ENCODE peak calls at places on chromosomes 13 and 19, in eight cellular contexts. One of them, this sample, is unnamed.

GRCh38 chr19:58498316-58499020 is 13.3 kb downstream of the SLC27A5 start:
- DNase-seq in OCI-LY7: no peak
- DNase-seq in mesothelial cell of epicardium: no peak
- DNase-seq in GM20000: no peak
- DNase-seq in fibroblast of villous mesenchyme: no peak
- DNase-seq in GM23338: no peak
- DNase-seq in progenitor cell of endocrine pancreas: no peak
- DNase-seq in endodermal cell: no peak
- DNase-seq in this sample: no peak

GRCh38 chr19:1863308-1863637 is at the start of gene KLF16:
- DNase-seq in GM20000: no peak
- DNase-seq in endodermal cell: no peak
- DNase-seq in OCI-LY7: no peak
- DNase-seq in mesothelial cell of epicardium: no peak
- DNase-seq in fibroblast of villous mesenchyme: no peak
- DNase-seq in progenitor cell of endocrine pancreas: no peak
- DNase-seq in GM23338: no peak
- DNase-seq in this sample: no peak

GRCh38 chr13:42878721-42879120 is 97.3 kb downstream of the FAM216B start:
- DNase-seq in GM23338: no peak
- DNase-seq in fibroblast of villous mesenchyme: no peak
- DNase-seq in OCI-LY7: no peak
- DNase-seq in endodermal cell: no peak
- DNase-seq in progenitor cell of endocrine pancreas: no peak
- DNase-seq in mesothelial cell of epicardium: no peak
- DNase-seq in GM20000: no peak
- DNase-seq in this sample: no peak

GRCh38 chr19:56348289-56348877 is 33.7 kb upstream of the ZSCAN5A start:
- DNase-seq in GM23338: peak
- DNase-seq in OCI-LY7: peak
- DNase-seq in fibroblast of villous mesenchyme: peak
- DNase-seq in mesothelial cell of epicardium: no peak
- DNase-seq in progenitor cell of endocrine pancreas: no peak
- DNase-seq in GM20000: no peak
- DNase-seq in endodermal cell: peak
- DNase-seq in this sample: peak

GRCh38 chr19:10544753-10545251 is 1.1 kb downstream of the ATG4D start:
- DNase-seq in progenitor cell of endocrine pancreas: no peak
- DNase-seq in GM23338: peak
- DNase-seq in mesothelial cell of epicardium: no peak
- DNase-seq in GM20000: no peak
- DNase-seq in endodermal cell: peak
- DNase-seq in OCI-LY7: peak
- DNase-seq in fibroblast of villous mesenchyme: no peak
- DNase-seq in this sample: peak

GRCh38 chr19:5572556-5573286 is 5.0 kb upstream of the TINCR start:
- DNase-seq in mesothelial cell of epicardium: no peak
- DNase-seq in GM20000: no peak
- DNase-seq in OCI-LY7: no peak
- DNase-seq in endodermal cell: no peak
- DNase-seq in fibroblast of villous mesenchyme: no peak
- DNase-seq in GM23338: no peak
- DNase-seq in progenitor cell of endocrine pancreas: no peak
- DNase-seq in this sample: no peak

GRCh38 chr19:38277969-38278680 is 13.8 kb downstream of the SPINT2 start:
- DNase-seq in endodermal cell: no peak
- DNase-seq in GM20000: no peak
- DNase-seq in OCI-LY7: no peak
- DNase-seq in fibroblast of villous mesenchyme: peak
- DNase-seq in mesothelial cell of epicardium: no peak
- DNase-seq in GM23338: no peak
- DNase-seq in progenitor cell of endocrine pancreas: no peak
- DNase-seq in this sample: no peak

GRCh38 chr19:51377422-51377821 is 5.0 kb upstream of the NKG7 start:
- DNase-seq in mesothelial cell of epicardium: no peak
- DNase-seq in endodermal cell: no peak
- DNase-seq in fibroblast of villous mesenchyme: no peak
- DNase-seq in GM20000: no peak
- DNase-seq in progenitor cell of endocrine pancreas: no peak
- DNase-seq in GM23338: no peak
- DNase-seq in OCI-LY7: no peak
- DNase-seq in this sample: no peak

GRCh38 chr13:91247768-91248167 is 99.7 kb upstream of the MIR17HG start:
- DNase-seq in fibroblast of villous mesenchyme: no peak
- DNase-seq in mesothelial cell of epicardium: no peak
- DNase-seq in OCI-LY7: peak
- DNase-seq in GM20000: peak
- DNase-seq in GM23338: peak
- DNase-seq in endodermal cell: no peak
- DNase-seq in progenitor cell of endocrine pancreas: no peak
- DNase-seq in this sample: no peak

GRCh38 chr13:99150575-99151370 is 49.9 kb upstream of the UBAC2 start:
- DNase-seq in endodermal cell: no peak
- DNase-seq in progenitor cell of endocrine pancreas: no peak
- DNase-seq in GM23338: no peak
- DNase-seq in fibroblast of villous mesenchyme: peak
- DNase-seq in mesothelial cell of epicardium: peak
- DNase-seq in GM20000: no peak
- DNase-seq in OCI-LY7: no peak
- DNase-seq in this sample: no peak

GRCh38 chr19:56477429-56478338 is 539 bp upstream of the ZNF667 start:
- DNase-seq in mesothelial cell of epicardium: no peak
- DNase-seq in OCI-LY7: no peak
- DNase-seq in fibroblast of villous mesenchyme: peak
- DNase-seq in GM20000: no peak
- DNase-seq in endodermal cell: peak
- DNase-seq in progenitor cell of endocrine pancreas: no peak
- DNase-seq in GM23338: peak
- DNase-seq in this sample: peak

GRCh38 chr19:1027953-1028902 is 1.8 kb downstream of the CNN2 start:
- DNase-seq in progenitor cell of endocrine pancreas: peak
- DNase-seq in GM23338: peak
- DNase-seq in endodermal cell: peak
- DNase-seq in OCI-LY7: peak
- DNase-seq in mesothelial cell of epicardium: peak
- DNase-seq in fibroblast of villous mesenchyme: peak
- DNase-seq in GM20000: peak
- DNase-seq in this sample: peak

GRCh38 chr19:47529018-47529742 is 14.3 kb upstream of the NAPA start:
- DNase-seq in fibroblast of villous mesenchyme: no peak
- DNase-seq in OCI-LY7: no peak
- DNase-seq in GM23338: no peak
- DNase-seq in endodermal cell: no peak
- DNase-seq in mesothelial cell of epicardium: no peak
- DNase-seq in progenitor cell of endocrine pancreas: no peak
- DNase-seq in GM20000: no peak
- DNase-seq in this sample: no peak

GRCh38 chr19:34985249-34986022 is 14.7 kb upstream of the GRAMD1A start:
- DNase-seq in progenitor cell of endocrine pancreas: no peak
- DNase-seq in GM23338: peak
- DNase-seq in fibroblast of villous mesenchyme: peak
- DNase-seq in OCI-LY7: peak
- DNase-seq in mesothelial cell of epicardium: no peak
- DNase-seq in GM20000: no peak
- DNase-seq in endodermal cell: peak
- DNase-seq in this sample: peak

GRCh38 chr19:8147579-8147978 is 1.8 kb downstream of the FBN3 start:
- DNase-seq in mesothelial cell of epicardium: no peak
- DNase-seq in progenitor cell of endocrine pancreas: no peak
- DNase-seq in GM23338: no peak
- DNase-seq in fibroblast of villous mesenchyme: no peak
- DNase-seq in endodermal cell: no peak
- DNase-seq in GM20000: no peak
- DNase-seq in OCI-LY7: no peak
- DNase-seq in this sample: no peak

DNA sequence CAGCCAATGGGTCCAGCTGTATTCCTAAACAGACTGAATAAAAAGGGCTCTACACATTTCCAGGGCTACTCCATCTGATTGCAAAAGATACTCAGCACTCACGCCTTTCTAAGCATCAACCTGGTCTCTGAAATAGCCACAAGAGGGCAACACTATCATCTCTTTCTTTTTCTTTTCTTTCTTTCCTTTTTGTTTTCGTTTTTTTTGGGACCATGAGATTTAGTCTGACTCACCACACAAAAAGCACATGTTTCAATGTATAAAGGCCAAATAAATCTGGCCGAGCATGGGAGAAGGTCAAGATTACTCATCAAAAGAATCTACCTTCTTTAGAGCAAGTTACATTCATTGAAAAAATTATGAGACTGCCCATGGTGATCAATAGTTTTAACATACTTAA is 805.6 kb upstream of the ARGLU1 start:
- DNase-seq in OCI-LY7: no peak
- DNase-seq in GM20000: no peak
- DNase-seq in mesothelial cell of epicardium: no peak
- DNase-seq in endodermal cell: peak
- DNase-seq in fibroblast of villous mesenchyme: peak
- DNase-seq in progenitor cell of endocrine pancreas: no peak
- DNase-seq in GM23338: peak
- DNase-seq in this sample: no peak
- TF ChIP-seq CTCF in OCI-LY7: peak
- TF ChIP-seq CTCF in GM20000: no peak
- TF ChIP-seq CTCF in mesothelial cell of epicardium: peak
- TF ChIP-seq CTCF in endodermal cell: peak
- TF ChIP-seq CTCF in fibroblast of villous mesenchyme: peak
- TF ChIP-seq CTCF in progenitor cell of endocrine pancreas: peak
- TF ChIP-seq CTCF in GM23338: peak
- TF ChIP-seq CTCF in this sample: peak

GRCh38 chr13:71677114-71677513 is 189.9 kb downstream of the DACH1 start:
- DNase-seq in GM23338: no peak
- DNase-seq in endodermal cell: no peak
- DNase-seq in progenitor cell of endocrine pancreas: no peak
- DNase-seq in GM20000: no peak
- DNase-seq in mesothelial cell of epicardium: no peak
- DNase-seq in OCI-LY7: no peak
- DNase-seq in fibroblast of villous mesenchyme: no peak
- DNase-seq in this sample: no peak

GRCh38 chr13:71672527-71672926 is 194.5 kb downstream of the DACH1 start:
- DNase-seq in endodermal cell: no peak
- DNase-seq in GM23338: peak
- DNase-seq in mesothelial cell of epicardium: no peak
- DNase-seq in GM20000: no peak
- DNase-seq in fibroblast of villous mesenchyme: peak
- DNase-seq in progenitor cell of endocrine pancreas: no peak
- DNase-seq in OCI-LY7: no peak
- DNase-seq in this sample: no peak

GRCh38 chr13:71674776-71675352 is 192.1 kb downstream of the DACH1 start:
- DNase-seq in mesothelial cell of epicardium: no peak
- DNase-seq in OCI-LY7: no peak
- DNase-seq in GM20000: no peak
- DNase-seq in progenitor cell of endocrine pancreas: no peak
- DNase-seq in endodermal cell: no peak
- DNase-seq in fibroblast of villous mesenchyme: no peak
- DNase-seq in GM23338: peak
- DNase-seq in this sample: no peak
- TF ChIP-seq CTCF in mesothelial cell of epicardium: no peak
- TF ChIP-seq CTCF in OCI-LY7: peak
- TF ChIP-seq CTCF in GM20000: no peak
- TF ChIP-seq CTCF in progenitor cell of endocrine pancreas: peak
- TF ChIP-seq CTCF in endodermal cell: peak
- TF ChIP-seq CTCF in fibroblast of villous mesenchyme: no peak
- TF ChIP-seq CTCF in GM23338: peak
- TF ChIP-seq CTCF in this sample: no peak

GRCh38 chr13:73477441-73477840 is 418.6 kb downstream of the KLF5 start:
- DNase-seq in progenitor cell of endocrine pancreas: no peak
- DNase-seq in mesothelial cell of epicardium: no peak
- DNase-seq in endodermal cell: no peak
- DNase-seq in OCI-LY7: no peak
- DNase-seq in GM23338: no peak
- DNase-seq in fibroblast of villous mesenchyme: no peak
- DNase-seq in GM20000: no peak
- DNase-seq in this sample: no peak

GRCh38 chr13:73467103-73467502 is 408.3 kb downstream of the KLF5 start:
- DNase-seq in mesothelial cell of epicardium: no peak
- DNase-seq in progenitor cell of endocrine pancreas: no peak
- DNase-seq in GM20000: no peak
- DNase-seq in fibroblast of villous mesenchyme: no peak
- DNase-seq in OCI-LY7: no peak
- DNase-seq in GM23338: no peak
- DNase-seq in endodermal cell: no peak
- DNase-seq in this sample: no peak

DNA sequence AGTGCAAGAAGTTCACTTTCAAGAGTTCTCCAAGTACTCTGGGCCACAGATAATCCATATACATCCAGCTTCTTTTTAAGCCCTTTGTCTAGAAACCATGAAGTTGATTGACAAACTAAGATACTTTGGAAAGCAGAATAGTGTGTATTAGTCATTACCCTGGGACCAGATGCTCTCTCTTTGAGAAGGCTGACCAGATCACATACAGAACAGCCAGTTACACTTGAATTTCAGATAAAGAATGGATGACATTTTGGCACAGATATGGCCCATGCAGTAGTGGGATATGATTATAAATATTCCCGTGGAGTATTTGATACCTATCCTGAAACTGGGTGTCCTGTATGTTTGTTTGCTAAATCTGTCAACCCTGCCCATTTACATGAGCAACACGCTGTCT is 414.2 kb downstream of the KLF5 start:
- DNase-seq in GM23338: no peak
- DNase-seq in OCI-LY7: no peak
- DNase-seq in GM20000: no peak
- DNase-seq in fibroblast of villous mesenchyme: no peak
- DNase-seq in endodermal cell: no peak
- DNase-seq in progenitor cell of endocrine pancreas: no peak
- DNase-seq in mesothelial cell of epicardium: no peak
- DNase-seq in this sample: no peak
- TF ChIP-seq CTCF in GM23338: no peak
- TF ChIP-seq CTCF in OCI-LY7: no peak
- TF ChIP-seq CTCF in GM20000: no peak
- TF ChIP-seq CTCF in fibroblast of villous mesenchyme: no peak
- TF ChIP-seq CTCF in endodermal cell: no peak
- TF ChIP-seq CTCF in progenitor cell of endocrine pancreas: no peak
- TF ChIP-seq CTCF in mesothelial cell of epicardium: no peak
- TF ChIP-seq CTCF in this sample: no peak

GRCh38 chr13:100674848-100675659 is 459 bp upstream of the TMTC4 start:
- DNase-seq in GM20000: peak
- DNase-seq in progenitor cell of endocrine pancreas: peak
- DNase-seq in endodermal cell: peak
- DNase-seq in GM23338: peak
- DNase-seq in OCI-LY7: peak
- DNase-seq in mesothelial cell of epicardium: peak
- DNase-seq in fibroblast of villous mesenchyme: peak
- DNase-seq in this sample: peak
- TF ChIP-seq CTCF in GM20000: peak
- TF ChIP-seq CTCF in progenitor cell of endocrine pancreas: peak
- TF ChIP-seq CTCF in endodermal cell: peak
- TF ChIP-seq CTCF in GM23338: peak
- TF ChIP-seq CTCF in OCI-LY7: peak
- TF ChIP-seq CTCF in mesothelial cell of epicardium: no peak
- TF ChIP-seq CTCF in fibroblast of villous mesenchyme: peak
- TF ChIP-seq CTCF in this sample: no peak

DNA sequence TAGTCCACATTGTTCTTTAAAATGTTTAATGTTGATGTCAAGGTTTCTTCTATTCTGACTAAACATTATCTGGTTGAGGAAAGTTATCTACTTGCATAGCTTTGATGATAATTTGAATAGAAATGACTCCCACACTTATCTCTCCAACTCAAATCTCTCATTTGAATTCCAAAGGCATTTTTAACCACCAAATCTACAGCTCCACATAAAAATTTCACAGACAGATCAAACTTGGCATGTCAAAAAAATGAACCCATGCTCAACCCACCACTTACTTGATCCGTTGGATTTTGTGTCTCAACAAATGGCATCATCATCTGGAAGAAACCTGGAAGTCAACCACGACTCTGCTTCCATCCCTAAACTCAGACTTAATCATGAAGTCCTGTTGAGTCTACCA is 1050.4 kb downstream of the EFNB2 start:
- DNase-seq in GM20000: no peak
- DNase-seq in mesothelial cell of epicardium: no peak
- DNase-seq in OCI-LY7: no peak
- DNase-seq in GM23338: no peak
- DNase-seq in endodermal cell: no peak
- DNase-seq in fibroblast of villous mesenchyme: no peak
- DNase-seq in progenitor cell of endocrine pancreas: no peak
- DNase-seq in this sample: no peak
- TF ChIP-seq CTCF in GM20000: no peak
- TF ChIP-seq CTCF in mesothelial cell of epicardium: no peak
- TF ChIP-seq CTCF in OCI-LY7: no peak
- TF ChIP-seq CTCF in GM23338: no peak
- TF ChIP-seq CTCF in endodermal cell: no peak
- TF ChIP-seq CTCF in fibroblast of villous mesenchyme: no peak
- TF ChIP-seq CTCF in progenitor cell of endocrine pancreas: no peak
- TF ChIP-seq CTCF in this sample: no peak

This sample was measured in activated CD8-positive, alpha-beta T cell treated with anti-CD3 and anti-CD28 coated beads for 36 hours.